ENCODE peak calls at places on chromosomes 3 and 15, in four cellular contexts. X, D, A and U are unnamed samples.

GRCh38 chr3:196632033-196632751 is 7.3 kb upstream of the NRROS start:
- DNase-seq in D (peak), X (peak), A (peak), U (peak)

GRCh38 chr15:41603941-41604660 is 45.1 kb downstream of the TYRO3 start:
- DNase-seq in X (peak), A (peak), D (no peak), U (peak)

GRCh38 chr3:27253831-27254230 is 115.4 kb downstream of the NEK10 start:
- DNase-seq in D (peak), X (no peak), A (peak), U (peak)

GRCh38 chr3:40780341-40780800 is 255.6 kb downstream of the ZNF621 start:
- DNase-seq in A (no peak), D (no peak), X (no peak), U (peak)

GRCh38 chr3:17260257-17260656 is 375.5 kb downstream of the PLCL2 start:
- DNase-seq in X (no peak), D (no peak), A (no peak), U (no peak)

GRCh38 chr15:86690566-86690965 is 610.9 kb downstream of the AGBL1 start:
- DNase-seq in A (no peak), X (no peak), D (no peak), U (no peak)

GRCh38 chr15:84981711-84982300 is at the start of gene PDE8A:
- DNase-seq in D (no peak), A (peak), X (peak), U (peak)

GRCh38 chr3:153195480-153195879 is 33.5 kb downstream of the RAP2B start:
- DNase-seq in A (no peak), X (no peak), D (no peak), U (no peak)

GRCh38 chr3:103685940-103686339 is 1251.1 kb downstream of the ZPLD1 start:
- DNase-seq in X (no peak), A (no peak), D (no peak), U (no peak)

GRCh38 chr15:57111002-57111401 is 192.6 kb downstream of the TCF12 start:
- DNase-seq in D (no peak), X (no peak), A (no peak), U (no peak)
- TF ChIP-seq CTCF in D (no peak), X (no peak), A (no peak), U (no peak)

GRCh38 chr3:130621824-130622223 is 104.8 kb downstream of the COL6A6 start:
- DNase-seq in A (no peak), D (no peak), X (no peak), U (no peak)
- TF ChIP-seq FOS in A (no peak), D (no peak), X (no peak), U (no peak)

DNA sequence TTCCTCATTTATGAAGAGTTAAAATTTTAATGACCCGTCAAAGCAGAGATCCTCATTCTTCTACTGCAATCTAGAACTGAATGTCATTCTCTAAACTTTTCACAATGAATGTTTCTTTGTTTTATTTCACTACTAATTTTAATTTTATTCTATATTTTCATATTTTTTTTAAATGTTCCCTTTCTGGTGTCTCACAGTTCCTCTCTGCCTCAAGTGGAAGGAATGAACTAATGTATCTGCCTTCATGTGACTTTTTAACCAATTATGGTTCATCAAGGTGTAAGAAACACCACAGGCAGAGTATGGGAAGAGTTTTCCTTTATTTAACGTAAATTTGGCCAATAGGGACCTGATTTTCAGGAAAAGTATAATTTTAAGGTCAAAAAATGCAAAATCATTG is 441.7 kb downstream of the EPHA6 start:
- DNase-seq in A (no peak), D (no peak), X (no peak), U (no peak)
- TF ChIP-seq CTCF in A (peak), D (no peak), X (no peak), U (no peak)

GRCh38 chr3:174863488-174863887 is 4.4 kb downstream of the NAALADL2 start:
- DNase-seq in X (no peak), D (no peak), A (peak), U (no peak)

GRCh38 chr3:174862666-174863065 is 3.5 kb downstream of the NAALADL2 start:
- DNase-seq in D (no peak), A (peak), X (no peak), U (no peak)

GRCh38 chr3:174859756-174860155 is 622 bp downstream of the NAALADL2 start:
- DNase-seq in A (no peak), D (no peak), X (no peak), U (no peak)

GRCh38 chr3:174859109-174859735 is at the start of gene NAALADL2:
- DNase-seq in D (no peak), A (no peak), X (no peak), U (no peak)

GRCh38 chr3:174862101-174862500 is 3.0 kb downstream of the NAALADL2 start:
- DNase-seq in D (no peak), A (no peak), X (no peak), U (peak)
- TF ChIP-seq FOS in D (no peak), A (no peak), X (no peak), U (no peak)

DNA sequence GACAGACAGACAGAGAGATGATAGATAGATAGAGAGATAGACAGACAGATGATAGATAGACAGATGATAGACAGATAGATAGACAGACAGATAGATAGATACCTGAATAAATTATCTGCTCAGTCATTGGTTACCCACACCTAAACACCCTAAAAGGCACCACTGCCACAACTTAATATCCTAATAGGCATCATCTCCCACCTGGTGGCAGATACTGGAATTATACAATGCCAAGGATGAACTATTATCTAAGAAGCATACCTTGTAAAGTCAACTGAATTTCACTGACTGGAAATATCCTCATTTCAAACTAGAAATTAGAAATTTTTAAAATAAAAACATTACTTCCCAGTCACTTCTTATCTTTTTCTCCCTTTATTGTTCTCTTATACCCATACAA is 19.4 kb upstream of the ATP8B4 start:
- DNase-seq in X (no peak), D (no peak), A (peak), U (no peak)
- TF ChIP-seq CTCF in X (no peak), D (peak), A (peak), U (no peak)

DNA sequence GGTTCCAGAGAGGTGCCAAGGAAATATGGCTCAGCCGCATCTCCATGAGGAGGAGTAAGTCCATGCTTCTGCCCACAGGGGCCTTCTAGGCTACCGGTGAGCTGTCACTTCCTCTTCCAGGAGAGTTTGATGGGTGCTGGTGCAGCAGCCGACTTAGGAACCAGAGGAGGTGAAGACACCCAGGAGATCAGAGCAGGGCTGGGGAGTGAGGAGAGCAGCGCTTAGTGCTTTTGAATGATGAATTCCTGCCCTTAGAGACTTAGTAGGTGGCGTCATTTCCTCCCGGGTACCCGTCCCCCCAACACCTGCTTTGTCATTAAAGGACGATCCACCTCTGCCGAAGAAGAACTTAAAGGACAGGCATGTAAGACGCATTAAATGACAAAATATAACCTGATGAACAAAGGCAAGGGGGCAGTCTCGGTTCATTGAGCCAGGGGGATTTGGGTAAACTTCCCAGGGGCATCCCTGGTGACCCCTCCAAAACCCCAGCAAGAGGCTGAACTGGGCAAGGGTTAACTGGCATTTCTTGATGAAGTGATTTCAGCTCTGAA is 67.6 kb downstream of the HES1 start:
- DNase-seq in X (no peak), A (no peak), D (no peak), U (no peak)
- TF ChIP-seq FOS in X (no peak), A (no peak), D (no peak), U (no peak)

GRCh38 chr3:128781164-128781563 is 55.2 kb downstream of the RAB7A start:
- DNase-seq in A (no peak), D (no peak), X (no peak), U (no peak)
- TF ChIP-seq CTCF in A (no peak), D (no peak), X (no peak), U (no peak)

GRCh38 chr3:20648921-20649381 is 462.9 kb upstream of the SGO1 start:
- DNase-seq in D (no peak), A (peak), X (no peak), U (no peak)
- TF ChIP-seq FOS in D (no peak), A (no peak), X (no peak), U (no peak)

DNA sequence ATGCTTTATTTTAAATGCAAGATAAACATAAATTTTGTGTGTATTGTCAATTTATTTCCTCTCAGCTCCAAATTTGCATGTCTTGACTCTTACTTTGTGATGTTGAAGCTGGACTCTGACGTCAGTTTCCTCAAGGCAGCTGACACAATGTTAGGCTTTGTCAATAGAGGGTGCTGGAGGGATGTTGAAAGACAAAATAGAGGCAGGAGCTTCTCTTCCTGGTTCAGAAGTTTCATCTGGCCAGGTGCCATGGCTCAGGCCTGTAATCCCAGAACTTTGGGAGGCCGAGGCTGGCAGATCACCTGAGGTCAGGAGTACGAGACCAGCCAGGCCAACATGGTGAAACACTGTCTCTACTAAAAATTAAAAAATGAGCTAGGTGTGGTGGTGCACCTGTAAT is 408.6 kb downstream of the GBE1 start:
- DNase-seq in X (no peak), A (peak), D (no peak), U (peak)
- TF ChIP-seq CTCF in X (no peak), A (no peak), D (peak), U (peak)

GRCh38 chr3:142890592-142890991 is 1.7 kb upstream of the PCOLCE2 start:
- DNase-seq in X (no peak), D (no peak), A (no peak), U (no peak)

GRCh38 chr3:142889263-142890014 is 556 bp upstream of the PCOLCE2 start:
- DNase-seq in A (no peak), X (no peak), D (no peak), U (peak)

GRCh38 chr3:142896201-142896755 is 7.4 kb upstream of the PCOLCE2 start:
- DNase-seq in A (peak), D (no peak), X (no peak), U (no peak)

GRCh38 chr3:142894493-142894892 is 5.6 kb upstream of the PCOLCE2 start:
- DNase-seq in D (no peak), A (no peak), X (peak), U (no peak)

GRCh38 chr3:142892714-142893113 is 3.8 kb upstream of the PCOLCE2 start:
- DNase-seq in D (no peak), A (no peak), X (no peak), U (no peak)
- TF ChIP-seq FOS in D (no peak), A (no peak), X (no peak), U (no peak)